ENCODE peak calls at places on chromosomes 7 and 10, in five cellular contexts. V is stimulated activated naive CD8-positive, alpha-beta T cell treated with anti-CD3 and anti-CD28 coated beads, Interleukin-15, Interleukin-2, amounts not matched to agents 100 U/mL and 50 U/mL, for 24 hours; M is gastroesophageal sphincter; Z is left ventricle myocardium superior; Q is sciatic nerve. S is an unnamed sample.

GRCh38 chr10:90051474-90051873 is 350.1 kb downstream of the KIF20B start:
- ATAC-seq in V (peak), M (no peak), Z (peak), Q (no peak), S (peak)

GRCh38 chr7:703049-703448 is 23.4 kb upstream of the DNAAF5 start:
- ATAC-seq in V (no peak), M (no peak), Z (no peak), Q (no peak), S (no peak)

GRCh38 chr7:50341709-50342108 is 37.2 kb downstream of the IKZF1 start:
- ATAC-seq in V (peak), M (no peak), Z (no peak), Q (no peak), S (no peak)

GRCh38 chr7:116271980-116272886 is 61.9 kb downstream of the TES start:
- ATAC-seq in V (peak), M (peak), Z (peak), Q (peak), S (no peak)

GRCh38 chr7:129771201-129771927 is 159.8 kb downstream of the NRF1 start:
- ATAC-seq in V (no peak), M (no peak), Z (no peak), Q (no peak), S (no peak)

GRCh38 chr10:18140149-18140956 is at the start of gene CACNB2:
- ATAC-seq in V (peak), M (peak), Z (peak), Q (peak), S (no peak)

GRCh38 chr10:35210961-35211360 is 84.3 kb downstream of the CREM start:
- ATAC-seq in V (no peak), M (no peak), Z (no peak), Q (no peak), S (no peak)

GRCh38 chr10:52486840-52487611 is 172.9 kb downstream of the DKK1 start:
- ATAC-seq in V (no peak), M (no peak), Z (no peak), Q (peak), S (no peak)

GRCh38 chr7:132789281-132789680 is 213.0 kb upstream of the PLXNA4 start:
- ATAC-seq in V (no peak), M (no peak), Z (no peak), Q (no peak), S (no peak)

GRCh38 chr10:122112021-122112616 is 123.2 kb downstream of the TACC2 start:
- ATAC-seq in V (no peak), M (peak), Z (no peak), Q (peak), S (no peak)

GRCh38 chr7:27581119-27581518 is 81.6 kb downstream of the HIBADH start:
- ATAC-seq in V (no peak), M (no peak), Z (no peak), Q (no peak), S (no peak)

GRCh38 chr10:29546773-29547313 is 87.9 kb downstream of the SVIL start:
- ATAC-seq in V (no peak), M (no peak), Z (no peak), Q (no peak), S (no peak)

GRCh38 chr7:128121731-128122576 is 90.7 kb upstream of the LRRC4 start:
- ATAC-seq in V (no peak), M (peak), Z (peak), Q (peak), S (no peak)

GRCh38 chr7:111240371-111240770 is 149.4 kb downstream of the LRRN3 start:
- ATAC-seq in V (no peak), M (no peak), Z (no peak), Q (no peak), S (no peak)

GRCh38 chr10:82961864-82962263 is 1086.9 kb downstream of the NRG3 start:
- ATAC-seq in V (no peak), M (no peak), Z (no peak), Q (no peak), S (no peak)

GRCh38 chr7:33916357-33917081 is 11.2 kb downstream of the BMPER start:
- ATAC-seq in V (no peak), M (no peak), Z (no peak), Q (no peak), S (no peak)

GRCh38 chr7:152514771-152515105 is 78.9 kb upstream of the KMT2C start:
- ATAC-seq in V (no peak), M (no peak), Z (no peak), Q (no peak), S (no peak)

GRCh38 chr7:94683066-94683465 is 27.1 kb upstream of the SGCE start:
- ATAC-seq in V (no peak), M (no peak), Z (no peak), Q (no peak), S (no peak)

GRCh38 chr10:91493313-91493712 is 83.2 kb downstream of the HECTD2 start:
- ATAC-seq in V (no peak), M (no peak), Z (no peak), Q (no peak), S (no peak)

GRCh38 chr10:88507380-88507779 is 75.7 kb downstream of the RNLS start:
- ATAC-seq in V (no peak), M (no peak), Z (no peak), Q (no peak), S (no peak)

GRCh38 chr10:97506214-97506991 is 7.7 kb downstream of the UBTD1 start:
- ATAC-seq in V (no peak), M (no peak), Z (no peak), Q (no peak), S (peak)

GRCh38 chr10:77603529-77603927 is 34.1 kb downstream of the KCNMA1 start:
- ATAC-seq in V (no peak), M (peak), Z (peak), Q (no peak), S (peak)

GRCh38 chr10:24670964-24671670 is 52.6 kb downstream of the ARHGAP21 start:
- ATAC-seq in V (no peak), M (no peak), Z (no peak), Q (no peak), S (no peak)

GRCh38 chr10:4638116-4638515 is 187.9 kb upstream of the AKR1E2 start:
- ATAC-seq in V (no peak), M (no peak), Z (peak), Q (no peak), S (no peak)

GRCh38 chr10:71390435-71390820 is 6.3 kb upstream of the CDH23 start:
- ATAC-seq in V (no peak), M (no peak), Z (no peak), Q (no peak), S (no peak)

GRCh38 chr10:100519321-100520051 is at the start of gene SEC31B:
- ATAC-seq in V (peak), M (peak), Z (peak), Q (peak), S (no peak)

GRCh38 chr7:157384301-157384700 is 47.5 kb downstream of the DNAJB6 start:
- ATAC-seq in V (no peak), M (no peak), Z (peak), Q (no peak), S (no peak)

GRCh38 chr7:149860821-149861727 is 12.7 kb upstream of the ATP6V0E2 start:
- ATAC-seq in V (no peak), M (no peak), Z (no peak), Q (peak), S (no peak)

GRCh38 chr10:70343712-70344111 is 38.7 kb downstream of the LRRC20 start:
- ATAC-seq in V (no peak), M (no peak), Z (peak), Q (no peak), S (no peak)

GRCh38 chr7:25580156-25580555 is 351.9 kb upstream of the NPVF start:
- ATAC-seq in V (no peak), M (no peak), Z (no peak), Q (no peak), S (no peak)

GRCh38 chr7:144670251-144670650 is 165.6 kb downstream of the TPK1 start:
- ATAC-seq in V (no peak), M (no peak), Z (no peak), Q (peak), S (no peak)

GRCh38 chr7:127848241-127848640 is 183.0 kb downstream of the LRRC4 start:
- ATAC-seq in V (no peak), M (no peak), Z (no peak), Q (no peak), S (no peak)

GRCh38 chr10:78066728-78067430 is 33.2 kb downstream of the RPS24 start:
- ATAC-seq in V (no peak), M (no peak), Z (no peak), Q (no peak), S (no peak)

GRCh38 chr7:50270531-50271018 is 33.9 kb upstream of the IKZF1 start:
- ATAC-seq in V (no peak), M (no peak), Z (no peak), Q (no peak), S (peak)

GRCh38 chr10:124425227-124425962 is 6.7 kb upstream of the OAT start:
- ATAC-seq in V (no peak), M (no peak), Z (no peak), Q (no peak), S (no peak)

GRCh38 chr7:29247232-29247961 is 52.8 kb downstream of the CHN2 start:
- ATAC-seq in V (no peak), M (no peak), Z (peak), Q (no peak), S (no peak)

GRCh38 chr7:28662236-28662635 is 249.9 kb downstream of the CREB5 start:
- ATAC-seq in V (peak), M (no peak), Z (no peak), Q (no peak), S (no peak)

GRCh38 chr10:80579849-80580645 is 42.3 kb downstream of the SH2D4B start:
- ATAC-seq in V (no peak), M (no peak), Z (no peak), Q (no peak), S (no peak)